ENCODE peak calls at places on chromosome 2, in five cellular contexts. H, K, I, C and Z are unnamed samples.

GRCh38 chr2:183348492-183348891 is 224.2 kb downstream of the NUP35 start:
- DNase-seq in K (no peak), C (peak; percentile 20), H (no peak), I (no peak), Z (no peak)

GRCh38 chr2:160940699-160941098 is 219.5 kb upstream of the TANK start:
- DNase-seq in H (peak; percentile 45), C (no peak), K (no peak), I (no peak), Z (no peak)

GRCh38 chr2:218418717-218419458 is at the start of gene VIL1:
- DNase-seq in K (no peak), I (no peak), C (no peak), H (no peak), Z (peak; percentile 45)

GRCh38 chr2:120576509-120577474 is 158.9 kb upstream of the GLI2 start:
- DNase-seq in K (no peak), C (no peak), H (peak; percentile 65), I (no peak), Z (no peak)

GRCh38 chr2:54549912-54550518 is 93.9 kb downstream of the SPTBN1 start:
- DNase-seq in K (no peak), H (no peak), C (no peak), I (no peak), Z (no peak)

GRCh38 chr2:127015106-127015910 is 91.6 kb downstream of the BIN1 start:
- DNase-seq in H (no peak), C (no peak), I (no peak), K (no peak), Z (no peak)

GRCh38 chr2:154447727-154448418 is 250.6 kb upstream of the KCNJ3 start:
- DNase-seq in I (no peak), C (no peak), K (no peak), H (no peak), Z (no peak)

GRCh38 chr2:237561221-237561620 is 5.2 kb upstream of the PRLH start:
- DNase-seq in H (no peak), C (no peak), I (no peak), K (no peak), Z (no peak)

GRCh38 chr2:96556441-96557330 is 20.1 kb downstream of the ARID5A start:
- DNase-seq in H (peak; percentile 73), C (no peak), I (no peak), K (no peak), Z (no peak)

GRCh38 chr2:159080641-159081040 is 112.2 kb downstream of the TANC1 start:
- DNase-seq in H (no peak), K (no peak), C (no peak), I (no peak), Z (no peak)

GRCh38 chr2:120824246-120824645 is 88.6 kb downstream of the GLI2 start:
- DNase-seq in C (no peak), K (no peak), I (no peak), H (no peak), Z (no peak)

GRCh38 chr2:40165503-40165867 is 286.4 kb downstream of the SLC8A1 start:
- DNase-seq in C (no peak), H (no peak), K (no peak), I (no peak), Z (no peak)

GRCh38 chr2:219249203-219249980 is 3.7 kb upstream of the TUBA4B start:
- DNase-seq in C (peak; percentile 88), H (peak; percentile 79), I (no peak), K (no peak), Z (no peak)

GRCh38 chr2:218010838-218011616 is 8.2 kb upstream of the TNS1 start:
- DNase-seq in I (no peak), H (no peak), C (no peak), K (no peak), Z (no peak)

GRCh38 chr2:34447097-34447496 is 848.0 kb upstream of the FAM98A start:
- DNase-seq in H (no peak), K (no peak), I (no peak), C (no peak), Z (no peak)

GRCh38 chr2:207166349-207167128 is 791 bp upstream of the KLF7 start:
- DNase-seq in I (peak; percentile 89), H (peak; percentile 88), K (peak; percentile 67), C (no peak), Z (peak; percentile 70)

GRCh38 chr2:1790996-1791395 is 46.7 kb upstream of the PXDN start:
- DNase-seq in I (no peak), C (no peak), H (peak; percentile 16), K (no peak), Z (no peak)

GRCh38 chr2:199488772-199489400 is 31.1 kb upstream of the SATB2 start:
- DNase-seq in I (peak; percentile 43), K (peak; percentile 73), H (peak; percentile 53), C (peak; percentile 75), Z (peak; percentile 59)

GRCh38 chr2:43084699-43085091 is 141.7 kb downstream of the ZFP36L2 start:
- DNase-seq in K (no peak), I (no peak), H (peak; percentile 89), C (no peak), Z (no peak)

GRCh38 chr2:42196403-42197267 is 27.5 kb downstream of the EML4 start:
- DNase-seq in K (no peak), H (peak; percentile 46), C (peak; percentile 70), I (peak; percentile 51), Z (no peak)

GRCh38 chr2:200795044-200795443 is 16.7 kb upstream of the BZW1 start:
- DNase-seq in H (no peak), C (no peak), K (no peak), I (no peak), Z (no peak)

GRCh38 chr2:230124792-230125452 is 56.2 kb upstream of the SLC16A14 start:
- DNase-seq in K (no peak), I (peak; percentile 27), C (no peak), H (no peak), Z (no peak)

GRCh38 chr2:146634256-146635068 is 1210.4 kb upstream of the ACVR2A start:
- DNase-seq in K (no peak), C (no peak), I (no peak), H (peak; percentile 45), Z (no peak)

GRCh38 chr2:83168377-83168776 is 1290.7 kb downstream of the SUCLG1 start:
- DNase-seq in H (no peak), C (no peak), K (no peak), I (no peak), Z (no peak)

GRCh38 chr2:240069846-240070245 is 16.5 kb upstream of the OR6B3 start:
- DNase-seq in H (no peak), C (no peak), I (no peak), K (no peak), Z (no peak)

GRCh38 chr2:187943772-187944369 is 347.8 kb upstream of the GULP1 start:
- DNase-seq in C (no peak), K (no peak), H (no peak), I (no peak), Z (no peak)

GRCh38 chr2:107529146-107529545 is 297.5 kb upstream of the RGPD4 start:
- DNase-seq in K (no peak), C (no peak), H (no peak), I (no peak), Z (no peak)

GRCh38 chr2:68698567-68699377 is 35.8 kb upstream of the ARHGAP25 start:
- DNase-seq in K (no peak), I (no peak), C (no peak), H (no peak), Z (no peak)

DNA sequence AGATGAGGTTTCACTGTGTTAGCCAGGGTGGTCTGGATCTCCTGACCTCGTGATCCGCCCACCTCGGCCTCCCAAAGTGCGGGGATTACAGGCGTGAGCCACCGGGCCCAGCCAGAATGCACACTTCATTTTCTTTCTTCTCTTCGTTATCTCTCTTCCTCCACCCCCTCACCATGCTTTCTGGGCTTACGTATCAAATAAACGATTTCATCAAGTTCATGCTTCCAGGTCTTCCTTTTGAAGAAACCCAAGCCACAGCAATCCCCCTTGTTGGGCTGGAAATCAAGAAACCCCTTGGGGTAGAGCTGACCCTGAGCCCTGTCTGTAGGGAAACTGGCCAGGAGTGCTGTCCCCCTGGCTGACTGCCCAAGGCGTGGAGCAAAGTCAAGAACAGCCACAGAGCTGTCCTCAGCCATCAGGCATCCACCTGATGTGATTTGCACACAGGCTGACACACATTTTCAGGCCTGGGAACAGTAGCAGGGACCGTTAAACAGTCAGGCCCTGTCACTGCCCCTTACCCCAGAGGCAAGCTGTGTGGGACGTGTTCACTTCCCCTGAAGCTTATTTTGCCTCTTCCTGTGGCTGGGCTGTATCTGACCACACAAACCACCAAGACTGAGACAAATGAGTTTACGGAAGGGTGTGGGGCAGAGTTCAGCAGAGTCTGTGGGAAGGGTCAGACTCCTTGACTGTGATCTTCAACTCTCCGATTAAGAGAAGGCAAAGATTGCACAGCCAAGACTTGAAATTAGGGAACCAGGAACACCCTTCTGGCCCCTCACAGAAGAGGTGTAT is 15.1 kb upstream of the NMUR1 start:
- DNase-seq in C (peak; percentile 85), I (no peak), H (no peak), K (no peak), Z (no peak)
- TF ChIP-seq CTCF in C (no peak), I (no peak), H (no peak), K (no peak), Z (no peak)

GRCh38 chr2:62705007-62705829 is at the start of gene EHBP1:
- DNase-seq in H (peak; percentile 100), I (peak; percentile 96), C (peak; percentile 99), K (peak; percentile 98), Z (peak; percentile 99)

GRCh38 chr2:62706721-62707516 is 1.4 kb downstream of the EHBP1 start:
- DNase-seq in H (no peak), K (no peak), C (no peak), I (no peak), Z (no peak)

GRCh38 chr2:62704654-62705006 is 883 bp upstream of the EHBP1 start:
- DNase-seq in H (no peak), I (no peak), K (no peak), C (no peak), Z (no peak)

GRCh38 chr2:62708751-62709150 is 3.2 kb downstream of the EHBP1 start:
- DNase-seq in H (no peak), I (no peak), K (no peak), C (no peak), Z (no peak)

DNA sequence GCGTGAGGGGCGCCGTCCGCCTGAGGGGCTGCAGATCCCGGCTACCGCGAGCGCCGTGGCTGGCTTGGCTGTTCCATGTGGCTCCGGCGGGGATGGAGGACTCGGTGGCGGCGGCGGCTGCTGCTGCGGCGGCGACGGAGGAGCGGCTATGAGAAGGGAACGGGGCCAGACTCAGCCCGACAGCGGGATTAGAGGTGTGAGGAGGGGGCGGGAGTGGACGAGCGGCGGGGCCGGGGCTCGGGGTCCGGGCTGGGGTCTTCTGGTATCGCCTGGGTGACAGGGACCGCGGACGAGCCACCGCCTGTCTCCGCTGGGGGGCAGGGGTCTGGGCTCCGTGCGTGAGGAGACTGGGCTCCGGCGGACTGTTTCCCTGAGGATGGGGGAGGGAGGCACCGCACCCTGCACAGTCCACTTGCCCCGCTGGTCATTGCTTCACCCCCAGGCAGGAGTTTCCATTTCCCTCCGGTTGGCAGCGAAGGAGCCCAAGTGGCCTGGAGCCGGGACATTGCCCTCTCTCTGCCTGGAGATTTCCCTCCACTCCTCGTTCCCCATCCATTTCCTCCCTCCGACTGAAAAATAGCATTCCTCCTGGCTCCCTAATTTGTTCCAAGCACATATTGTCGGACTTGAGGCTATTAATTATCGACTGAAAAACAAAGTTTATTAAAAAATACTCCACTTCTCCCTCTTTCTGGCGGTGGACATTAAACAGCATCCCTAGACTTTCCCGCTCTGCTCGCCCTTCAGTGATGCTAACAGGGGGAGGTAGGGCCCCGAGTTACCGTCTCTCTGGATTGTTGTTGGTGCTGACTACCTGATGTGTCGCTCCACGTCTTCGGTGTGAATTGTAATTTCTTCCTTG is 577 bp downstream of the EHBP1 start:
- DNase-seq in H (peak; percentile 83), I (peak; percentile 56), C (peak; percentile 64), K (peak; percentile 60), Z (peak; percentile 52)
- TF ChIP-seq CTCF in H (peak; percentile 27), I (peak; percentile 51), C (peak; percentile 52), K (peak; percentile 60), Z (peak; percentile 52)

GRCh38 chr2:111200333-111200879 is 79.7 kb downstream of the BCL2L11 start:
- DNase-seq in H (no peak), K (no peak), I (no peak), C (no peak), Z (no peak)
- TF ChIP-seq CTCF in H (no peak), K (no peak), I (no peak), C (no peak), Z (no peak)

GRCh38 chr2:11753452-11753885 is 7.0 kb downstream of the LPIN1 start:
- DNase-seq in I (peak; percentile 81), H (no peak), K (no peak), C (peak; percentile 93), Z (no peak)
- TF ChIP-seq CTCF in I (peak; percentile 15), H (no peak), K (no peak), C (no peak), Z (no peak)